ENCODE peak calls at places on chromosomes 2 and 18, in four cellular contexts. G is endothelial cell, D is suprapubic skin, E is pancreas. A is an unnamed sample.

GRCh38 chr2:172448544-172449267 is 21.3 kb downstream of the ITGA6 start:
- DNase-seq in G (no peak), D (peak), E (no peak), A (no peak)

GRCh38 chr2:86225581-86225980 is 26.3 kb downstream of the MRPL35 start:
- DNase-seq in G (no peak), D (no peak), E (no peak), A (no peak)

GRCh38 chr2:72980535-72981217 is 63.4 kb downstream of the EMX1 start:
- DNase-seq in G (no peak), D (no peak), E (no peak), A (no peak)

GRCh38 chr2:18987592-18988073 is 370.8 kb downstream of the OSR1 start:
- DNase-seq in G (no peak), D (peak), E (peak), A (no peak)

GRCh38 chr2:200467806-200468686 is 41.8 kb downstream of the KCTD18 start:
- DNase-seq in G (no peak), D (no peak), E (no peak), A (no peak)

GRCh38 chr2:134549104-134549503 is 169.7 kb downstream of the TMEM163 start:
- DNase-seq in G (no peak), D (no peak), E (no peak), A (no peak)

GRCh38 chr2:212974692-212975091 is 176.7 kb downstream of the IKZF2 start:
- DNase-seq in G (no peak), D (no peak), E (no peak), A (no peak)

GRCh38 chr2:217988014-217988839 is 14.6 kb downstream of the TNS1 start:
- DNase-seq in G (peak), D (peak), E (peak), A (peak)

GRCh38 chr2:112187805-112188596 is 49.8 kb downstream of the FBLN7 start:
- DNase-seq in G (no peak), D (no peak), E (no peak), A (no peak)

GRCh38 chr2:240640939-240641338 is 15.7 kb downstream of the GPR35 start:
- DNase-seq in G (no peak), D (peak), E (peak), A (no peak)

GRCh38 chr18:61824733-61825363 is 68.0 kb downstream of the RNF152 start:
- DNase-seq in G (no peak), D (no peak), E (no peak), A (no peak)

GRCh38 chr2:230542751-230543150 is 126.8 kb downstream of the SP100 start:
- DNase-seq in G (no peak), D (no peak), E (no peak), A (no peak)

GRCh38 chr2:145547620-145548019 is 1027.7 kb upstream of the ZEB2 start:
- DNase-seq in G (no peak), D (no peak), E (no peak), A (no peak)

GRCh38 chr2:145543155-145543554 is 1023.2 kb upstream of the ZEB2 start:
- DNase-seq in G (no peak), D (no peak), E (no peak), A (no peak)

GRCh38 chr2:145543856-145544255 is 1023.9 kb upstream of the ZEB2 start:
- DNase-seq in G (no peak), D (no peak), E (no peak), A (no peak)

GRCh38 chr2:145548479-145548878 is 1028.6 kb upstream of the ZEB2 start:
- DNase-seq in G (no peak), D (no peak), E (no peak), A (no peak)

DNA sequence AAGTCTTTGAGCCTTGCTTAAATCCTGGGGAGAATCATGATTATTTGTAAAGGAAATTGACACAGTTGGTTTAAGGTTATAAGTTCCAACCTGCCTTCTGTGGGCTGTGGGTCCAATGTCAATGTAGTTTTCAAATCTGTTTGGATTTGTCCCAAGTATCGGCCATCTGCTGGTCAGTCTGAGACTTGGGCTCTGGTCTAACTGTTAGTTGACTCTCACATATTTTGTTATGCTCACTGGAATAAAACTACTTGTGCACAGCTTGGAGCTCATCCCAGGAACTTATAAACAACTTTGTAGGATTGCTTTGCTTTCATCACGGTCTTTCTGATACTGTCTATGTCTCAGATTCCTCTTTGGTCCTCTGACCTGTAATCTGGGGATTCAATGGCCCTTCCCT is 1026.2 kb upstream of the ZEB2 start:
- DNase-seq in G (no peak), D (no peak), E (no peak), A (no peak)
- TF ChIP-seq CTCF in G (no peak), D (no peak), E (no peak), A (no peak)

GRCh38 chr2:42386684-42387083 is 25.7 kb upstream of the COX7A2L start:
- DNase-seq in G (no peak), D (no peak), E (no peak), A (no peak)
- TF ChIP-seq CTCF in G (peak), D (peak), E (no peak), A (peak)

DNA sequence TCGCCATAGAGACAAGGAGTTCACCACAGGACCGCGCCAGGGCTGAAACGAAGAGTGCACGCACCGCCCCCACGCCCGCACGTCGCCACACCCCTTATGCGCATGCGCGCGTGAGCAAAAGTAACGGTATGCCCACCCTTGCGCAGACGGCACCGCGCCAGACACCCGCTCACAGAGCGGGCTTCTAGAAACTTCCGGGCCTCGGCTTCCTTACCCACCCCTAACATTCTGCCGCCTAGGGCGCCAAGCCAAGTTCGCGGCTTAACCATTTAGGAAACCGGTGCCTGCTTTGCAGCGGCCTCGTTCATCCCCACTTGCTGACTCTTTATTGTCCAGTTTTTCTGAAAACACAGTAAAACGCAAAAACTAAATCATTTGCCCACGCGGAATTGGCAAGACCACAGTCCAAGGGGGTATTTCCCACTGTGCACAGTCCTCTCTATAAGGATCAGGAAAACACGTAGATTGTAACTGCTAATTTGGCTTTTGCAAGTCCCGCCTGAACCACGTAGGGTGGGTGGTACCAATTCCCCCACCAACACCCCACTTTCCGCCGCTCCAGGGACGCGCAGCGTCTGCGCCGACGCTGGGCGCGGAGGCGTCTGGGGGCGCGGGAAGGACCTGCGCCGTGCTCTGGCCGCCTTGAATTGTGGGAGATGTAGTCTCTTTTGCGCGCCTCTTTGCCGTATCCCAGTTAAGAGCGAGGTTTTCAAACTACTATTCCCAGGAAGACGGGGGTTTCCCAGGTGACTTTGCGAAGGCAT is at the start of the genes FBXO15 and TIMM21:
- DNase-seq in G (peak), D (peak), E (peak), A (peak)
- TF ChIP-seq CTCF in G (no peak), D (no peak), E (no peak), A (no peak)

GRCh38 chr2:228545041-228545440 is 363.6 kb upstream of the SPHKAP start:
- DNase-seq in G (no peak), D (no peak), E (no peak), A (no peak)
- TF ChIP-seq CTCF in G (no peak), D (no peak), E (no peak), A (no peak)

DNA sequence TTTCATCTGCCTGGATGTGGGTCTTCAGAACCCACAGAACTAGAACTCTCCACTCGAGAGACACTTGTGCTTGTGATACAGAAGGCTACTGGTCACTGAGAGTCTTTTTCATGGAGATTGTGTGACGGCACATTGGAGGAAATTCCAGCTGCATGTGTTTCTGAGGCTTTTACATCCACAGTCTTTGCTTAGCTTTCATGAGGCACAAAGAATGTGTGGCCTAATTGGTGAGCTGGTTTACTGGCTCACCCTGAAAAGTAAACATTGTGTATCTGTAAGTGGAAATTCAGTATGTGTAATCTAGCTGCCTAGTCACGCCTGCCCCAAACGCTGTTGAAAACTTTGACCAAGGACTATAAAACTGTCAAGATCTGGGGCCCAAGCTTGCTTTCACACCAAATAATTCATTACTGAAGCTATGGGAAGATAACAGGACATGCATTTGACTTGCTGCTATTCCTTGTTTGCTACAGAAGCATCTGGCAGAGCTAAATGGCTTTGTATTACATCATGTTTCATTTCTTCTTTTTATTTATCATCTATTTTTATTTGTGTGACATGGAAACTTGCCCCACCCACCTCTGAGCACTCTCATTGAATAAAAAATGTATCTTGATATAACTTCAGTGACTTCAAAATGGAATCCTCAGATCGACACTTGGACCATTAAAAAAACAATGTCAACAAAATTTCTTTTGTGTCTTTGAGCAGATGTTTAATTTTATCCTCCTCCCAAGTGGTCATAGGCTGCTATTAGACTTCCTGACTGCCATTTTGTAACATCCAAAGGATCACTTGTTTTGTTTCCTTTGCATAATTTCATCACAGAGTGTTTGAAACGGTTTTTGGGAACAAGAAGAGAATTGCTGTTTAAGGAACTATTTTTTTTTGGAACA is 80.2 kb downstream of the EFEMP1 start:
- DNase-seq in G (no peak), D (no peak), E (no peak), A (no peak)
- TF ChIP-seq CTCF in G (no peak), D (no peak), E (no peak), A (no peak)

DNA sequence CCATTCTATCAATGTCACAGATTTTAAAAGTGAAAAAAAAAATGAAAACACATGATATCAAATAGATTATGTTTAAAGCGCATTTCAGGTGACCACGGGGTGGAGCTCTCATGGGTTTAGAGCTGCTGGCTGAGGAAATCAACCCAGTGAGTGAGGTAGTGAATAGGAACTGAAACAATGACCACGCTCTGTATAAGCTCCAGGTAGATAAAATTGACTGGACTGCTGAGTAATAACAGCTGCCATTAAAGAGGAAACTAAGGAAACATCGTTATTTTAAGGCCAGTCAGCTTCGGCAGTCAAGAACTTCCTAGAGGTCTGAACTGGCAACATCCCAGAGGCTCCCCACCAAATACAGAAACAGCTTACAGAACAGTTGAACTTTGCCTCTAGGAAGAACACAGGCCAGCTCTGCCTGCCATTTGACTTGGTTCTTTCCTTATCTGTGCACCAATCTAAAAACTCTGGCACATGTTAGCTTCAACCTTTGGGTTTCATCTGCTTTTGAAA is 185.9 kb downstream of the PDE1A start:
- DNase-seq in G (peak), D (no peak), E (peak), A (no peak)
- TF ChIP-seq CTCF in G (no peak), D (no peak), E (peak), A (no peak)

DNA sequence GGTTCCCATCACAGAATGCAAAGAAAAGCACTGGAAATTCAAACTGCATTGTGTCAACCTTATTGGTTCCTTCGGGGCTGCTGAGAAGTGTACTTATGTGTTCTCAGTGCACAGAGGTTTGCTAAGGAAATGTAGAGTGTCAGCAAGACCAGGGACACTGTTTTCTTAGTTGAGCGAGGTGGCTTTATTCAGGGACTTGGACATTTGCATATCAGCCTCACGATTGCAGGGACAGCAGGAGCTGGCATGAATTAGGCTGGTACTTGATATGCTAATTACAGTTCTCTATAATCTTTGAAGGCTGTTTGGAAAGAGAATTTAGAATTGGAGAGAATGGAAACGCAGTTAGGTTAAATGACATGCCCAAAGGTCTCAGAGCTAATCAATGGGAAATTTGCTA is 18.8 kb upstream of the MTCL1 start:
- DNase-seq in G (no peak), D (no peak), E (no peak), A (no peak)
- TF ChIP-seq CTCF in G (no peak), D (no peak), E (no peak), A (no peak)